ENCODE peak calls at places on chromosome 1, in seven cellular contexts. C, N, S, T, B, M and U are unnamed samples.

GRCh38 chr1:174746024-174746808 is 253.5 kb upstream of the CACYBP start:
- DNase-seq in C (peak), N (no peak), S (no peak), T (no peak), B (no peak), M (no peak), U (no peak)

GRCh38 chr1:209648931-209649776 is 3.1 kb downstream of the LAMB3 start:
- DNase-seq in C (peak), N (no peak), S (no peak), T (peak), B (no peak), M (no peak), U (peak)

GRCh38 chr1:169288011-169288414 is 79.6 kb downstream of the NME7 start:
- DNase-seq in C (no peak), N (no peak), S (no peak), T (peak), B (no peak), M (no peak), U (peak)

GRCh38 chr1:88141499-88142074 is 542.5 kb upstream of the PKN2 start:
- DNase-seq in C (no peak), N (no peak), S (no peak), T (no peak), B (no peak), M (no peak), U (no peak)

GRCh38 chr1:94729287-94729686 is 90.9 kb upstream of the SLC44A3 start:
- DNase-seq in C (peak), N (no peak), S (no peak), T (peak), B (no peak), M (no peak), U (peak)

GRCh38 chr1:220894025-220894923 is 15.0 kb downstream of the HLX start:
- DNase-seq in C (no peak), N (no peak), S (no peak), T (no peak), B (no peak), M (no peak), U (no peak)

GRCh38 chr1:205680073-205680851 is at the start of gene SLC45A3:
- DNase-seq in C (no peak), N (peak), S (peak), T (no peak), B (peak), M (peak), U (no peak)

GRCh38 chr1:48917901-48918603 is 141.4 kb upstream of the BEND5 start:
- DNase-seq in C (no peak), N (peak), S (no peak), T (no peak), B (no peak), M (no peak), U (no peak)

GRCh38 chr1:163205513-163205912 is 2.8 kb upstream of the RGS5 start:
- DNase-seq in C (peak), N (no peak), S (no peak), T (no peak), B (no peak), M (no peak), U (no peak)

GRCh38 chr1:46219551-46220520 is 16.7 kb downstream of the LURAP1 start:
- DNase-seq in C (peak), N (no peak), S (no peak), T (no peak), B (no peak), M (no peak), U (no peak)

GRCh38 chr1:113963281-113963906 is 15.9 kb upstream of the OLFML3 start:
- DNase-seq in C (no peak), N (no peak), S (no peak), T (no peak), B (no peak), M (no peak), U (no peak)
- TF ChIP-seq CTCF in C (peak), N (no peak), S (no peak), T (peak), B (no peak), M (no peak), U (peak)

GRCh38 chr1:41492341-41492848 is 7.9 kb upstream of the EDN2 start:
- DNase-seq in C (peak), N (peak), S (no peak), T (no peak), B (peak), M (peak), U (no peak)
- TF ChIP-seq CTCF in C (peak), N (no peak), S (no peak), T (peak), B (peak), M (peak), U (peak)

GRCh38 chr1:58155418-58156123 is 391.0 kb downstream of the OMA1 start:
- DNase-seq in C (peak), N (peak), S (no peak), T (no peak), B (peak), M (peak), U (no peak)
- TF ChIP-seq CTCF in C (peak), N (peak), S (no peak), T (peak), B (peak), M (peak), U (peak)

GRCh38 chr1:23958810-23959460 is 693 bp upstream of the PNRC2 start:
- DNase-seq in C (peak), N (peak), S (peak), T (peak), B (peak), M (peak), U (peak)
- TF ChIP-seq CTCF in C (peak), N (peak), S (no peak), T (peak), B (no peak), M (peak), U (peak)

GRCh38 chr1:81305997-81306452 is 494.7 kb upstream of the ADGRL2 start:
- DNase-seq in C (peak), N (no peak), S (no peak), T (peak), B (no peak), M (no peak), U (peak)
- TF ChIP-seq CTCF in C (peak), N (no peak), S (no peak), T (peak), B (no peak), M (peak), U (no peak)